ENCODE peak calls at places on chromosome 2, in eight cellular contexts. O is MM.1S; W is GM18507; Z is amygdala; F is cardiac fibroblast; H is amniotic stem cell; D is tibial nerve; G is stimulated activated CD8-positive, alpha-beta memory T cell treated with anti-CD3 and anti-CD28 coated beads, Interleukin-12 subunit alpha, Interleukin-12 subunit beta, amount 100 ng/mL, for 4 hours. P is an unnamed sample.

GRCh38 chr2:201900362-201900761 is 94.0 kb downstream of the CDK15 start:
- DNase-seq in O (peak), G (no peak), Z (no peak), H (no peak), W (no peak), F (no peak), D (no peak), P (no peak)

GRCh38 chr2:54065411-54065810 is 50.0 kb upstream of the ACYP2 start:
- DNase-seq in D (no peak), W (no peak), G (no peak), H (peak), F (peak), O (no peak), Z (no peak), P (no peak)

GRCh38 chr2:1024981-1025380 is 74.3 kb downstream of the SNTG2 start:
- DNase-seq in O (no peak), Z (no peak), D (no peak), F (peak), W (no peak), G (no peak), H (no peak), P (no peak)

GRCh38 chr2:195596840-195597239 is 60.2 kb upstream of the SLC39A10 start:
- DNase-seq in Z (no peak), F (no peak), W (no peak), D (no peak), O (no peak), G (no peak), H (no peak), P (no peak)

GRCh38 chr2:149394864-149395263 is 64.5 kb downstream of the LYPD6 start:
- DNase-seq in H (no peak), Z (no peak), W (no peak), G (no peak), F (no peak), D (no peak), O (no peak), P (no peak)

GRCh38 chr2:201532686-201533304 is 81.3 kb downstream of the STRADB start:
- DNase-seq in F (peak), O (peak), G (no peak), Z (no peak), H (peak), W (no peak), D (no peak), P (no peak)

GRCh38 chr2:125312342-125312741 is 1287.3 kb downstream of the CNTNAP5 start:
- DNase-seq in D (no peak), O (no peak), G (no peak), H (no peak), Z (no peak), F (no peak), W (no peak), P (no peak)

GRCh38 chr2:222334914-222335313 is 36.1 kb upstream of the PAX3 start:
- DNase-seq in Z (no peak), D (no peak), G (no peak), O (no peak), F (no peak), H (no peak), W (no peak), P (no peak)

GRCh38 chr2:234147335-234147861 is 96.9 kb downstream of the SPP2 start:
- DNase-seq in G (no peak), H (no peak), F (no peak), O (no peak), Z (no peak), W (no peak), D (no peak), P (no peak)

GRCh38 chr2:168455692-168456525 is at the start of gene CERS6:
- DNase-seq in F (peak), D (peak), Z (peak), O (peak), W (peak), G (peak), H (peak), P (peak)

GRCh38 chr2:94970353-94970752 is 55.2 kb upstream of the MAL start:
- DNase-seq in Z (no peak), F (no peak), G (no peak), O (no peak), D (no peak), W (no peak), H (no peak), P (no peak)

GRCh38 chr2:54818226-54818625 is 94.8 kb downstream of the EML6 start:
- DNase-seq in Z (no peak), G (no peak), W (no peak), F (no peak), D (no peak), O (no peak), H (no peak), P (no peak)

GRCh38 chr2:55837073-55837472 is 86.5 kb downstream of the EFEMP1 start:
- DNase-seq in G (no peak), D (no peak), W (no peak), F (no peak), H (no peak), O (no peak), Z (no peak), P (no peak)

GRCh38 chr2:39304729-39305128 is 61.0 kb upstream of the CDKL4 start:
- DNase-seq in Z (no peak), D (no peak), O (no peak), G (no peak), W (no peak), F (peak), H (no peak), P (no peak)

GRCh38 chr2:200985806-200986205 is 22.3 kb upstream of the ORC2 start:
- DNase-seq in W (no peak), O (no peak), G (no peak), Z (no peak), H (no peak), F (no peak), D (no peak), P (no peak)

GRCh38 chr2:33217431-33217830 is 259.0 kb upstream of the RASGRP3 start:
- DNase-seq in H (no peak), F (no peak), W (no peak), Z (no peak), G (no peak), D (no peak), O (no peak), P (no peak)

GRCh38 chr2:229339613-229340012 is 68.5 kb upstream of the PID1 start:
- DNase-seq in G (no peak), W (no peak), D (no peak), H (no peak), O (no peak), Z (no peak), F (peak), P (no peak)

GRCh38 chr2:172972005-172972619 is 103.5 kb upstream of the MAP3K20 start:
- DNase-seq in O (peak), W (peak), G (no peak), F (peak), H (no peak), D (no peak), Z (no peak), P (no peak)

GRCh38 chr2:150472122-150472899 is 15.2 kb downstream of the RND3 start:
- DNase-seq in G (no peak), Z (no peak), H (no peak), W (no peak), O (no peak), F (peak), D (peak), P (no peak)

GRCh38 chr2:194700726-194701125 is 956.3 kb upstream of the SLC39A10 start:
- DNase-seq in H (no peak), W (no peak), Z (no peak), G (no peak), O (no peak), D (no peak), F (no peak), P (no peak)

GRCh38 chr2:197205590-197206215 is 104.9 kb downstream of the ANKRD44 start:
- DNase-seq in D (no peak), H (no peak), F (no peak), Z (no peak), G (peak), W (no peak), O (no peak), P (no peak)

GRCh38 chr2:25369439-25369838 is 27.7 kb upstream of the DNMT3A start:
- DNase-seq in H (no peak), D (no peak), F (no peak), W (no peak), Z (no peak), G (no peak), O (no peak), P (no peak)

GRCh38 chr2:79604748-79605147 is 91.9 kb downstream of the CTNNA2 start:
- DNase-seq in G (no peak), O (peak), D (no peak), F (no peak), W (no peak), H (no peak), Z (no peak), P (no peak)

GRCh38 chr2:85601771-85602475 is 575 bp downstream of the TMEM150A start:
- DNase-seq in G (no peak), D (peak), F (peak), W (no peak), H (no peak), Z (peak), O (no peak), P (peak)

GRCh38 chr2:85810376-85811172 is 56.8 kb downstream of the ATOH8 start:
- DNase-seq in O (no peak), Z (no peak), W (no peak), F (no peak), D (no peak), H (no peak), G (no peak), P (no peak)

GRCh38 chr2:85924522-85924921 is 35.7 kb upstream of the ST3GAL5 start:
- DNase-seq in G (no peak), Z (no peak), H (peak), W (no peak), F (peak), D (peak), O (peak), P (peak)

GRCh38 chr2:42117923-42118758 is 51.0 kb upstream of the EML4 start:
- DNase-seq in G (no peak), H (no peak), D (no peak), F (peak), Z (no peak), O (peak), W (no peak), P (no peak)

GRCh38 chr2:48356701-48357322 is 173.1 kb upstream of the STON1 start:
- DNase-seq in W (no peak), O (peak), D (no peak), H (no peak), G (no peak), F (peak), Z (no peak), P (no peak)

GRCh38 chr2:233434666-233435375 is 80.5 kb downstream of the DGKD start:
- DNase-seq in D (no peak), F (no peak), G (no peak), H (no peak), W (no peak), O (no peak), Z (no peak), P (no peak)

GRCh38 chr2:107362973-107363372 is 463.7 kb upstream of the RGPD4 start:
- DNase-seq in G (no peak), O (no peak), Z (no peak), W (no peak), D (no peak), H (no peak), F (peak), P (no peak)

GRCh38 chr2:147232225-147232669 is 612.6 kb upstream of the ACVR2A start:
- DNase-seq in F (no peak), W (no peak), H (no peak), D (no peak), G (no peak), O (no peak), Z (no peak), P (no peak)

GRCh38 chr2:100959225-100959880 is 42.7 kb upstream of the RPL31 start:
- DNase-seq in G (no peak), D (no peak), W (no peak), H (no peak), F (peak), Z (no peak), O (peak), P (no peak)

GRCh38 chr2:7030810-7031209 is 113.6 kb downstream of the RNF144A start:
- DNase-seq in Z (no peak), G (no peak), H (no peak), O (no peak), F (no peak), W (no peak), D (no peak), P (no peak)

GRCh38 chr2:163850036-163850435 is 114.2 kb upstream of the FIGN start:
- DNase-seq in F (no peak), H (no peak), D (no peak), W (no peak), Z (no peak), G (no peak), O (no peak), P (no peak)

GRCh38 chr2:26675651-26676255 is 16.8 kb upstream of the KCNK3 start:
- DNase-seq in D (no peak), G (no peak), W (no peak), F (no peak), Z (no peak), O (no peak), H (no peak), P (no peak)

GRCh38 chr2:230203110-230203676 is 16.6 kb downstream of the SP110 start:
- DNase-seq in W (no peak), D (no peak), G (no peak), H (no peak), Z (no peak), F (no peak), O (peak), P (no peak)

GRCh38 chr2:71746946-71747501 is 293.7 kb downstream of the DYSF start:
- DNase-seq in G (no peak), H (peak), F (peak), Z (no peak), D (peak), O (peak), W (no peak), P (no peak)